ENCODE peak calls at places on chromosomes 2 and 18, in five cellular contexts. One of them, this sample, is unnamed.

GRCh38 chr2:194103941-194104655 is 1552.9 kb upstream of the SLC39A10 start:
- DNase-seq in K562: no peak
- DNase-seq in HepG2: no peak
- DNase-seq in A549: no peak
- DNase-seq in endothelial cell of umbilical vein: no peak
- DNase-seq in this sample: no peak

GRCh38 chr18:59900222-59901128 is 679 bp downstream of the PMAIP1 start:
- DNase-seq in A549: peak; percentile 63
- DNase-seq in K562: peak; percentile 49
- DNase-seq in endothelial cell of umbilical vein: peak; percentile 76
- DNase-seq in HepG2: no peak
- DNase-seq in this sample: peak; percentile 91

GRCh38 chr2:66890286-66890812 is 455.4 kb downstream of the MEIS1 start:
- DNase-seq in A549: no peak
- DNase-seq in K562: no peak
- DNase-seq in endothelial cell of umbilical vein: peak; percentile 24
- DNase-seq in HepG2: no peak
- DNase-seq in this sample: no peak

GRCh38 chr2:108412995-108413726 is 35.4 kb downstream of the SULT1C4 start:
- DNase-seq in HepG2: peak; percentile 85
- DNase-seq in endothelial cell of umbilical vein: no peak
- DNase-seq in A549: peak; percentile 82
- DNase-seq in K562: no peak
- DNase-seq in this sample: no peak

GRCh38 chr2:171287036-171287435 is 126.3 kb upstream of the TLK1 start:
- DNase-seq in K562: no peak
- DNase-seq in HepG2: no peak
- DNase-seq in A549: no peak
- DNase-seq in endothelial cell of umbilical vein: no peak
- DNase-seq in this sample: no peak

GRCh38 chr2:63983986-63984605 is 35.1 kb downstream of the VPS54 start:
- DNase-seq in K562: no peak
- DNase-seq in A549: peak; percentile 23
- DNase-seq in HepG2: peak; percentile 98
- DNase-seq in endothelial cell of umbilical vein: peak; percentile 24
- DNase-seq in this sample: peak; percentile 38

GRCh38 chr18:58535340-58536186 is 93.3 kb downstream of the ALPK2 start:
- DNase-seq in HepG2: no peak
- DNase-seq in endothelial cell of umbilical vein: no peak
- DNase-seq in A549: no peak
- DNase-seq in K562: no peak
- DNase-seq in this sample: peak; percentile 78

GRCh38 chr2:152354069-152354755 is 19.2 kb downstream of the FMNL2 start:
- DNase-seq in HepG2: no peak
- DNase-seq in endothelial cell of umbilical vein: no peak
- DNase-seq in A549: no peak
- DNase-seq in K562: no peak
- DNase-seq in this sample: no peak

GRCh38 chr18:715626-716025 is 3.2 kb upstream of the ENOSF1 start:
- DNase-seq in HepG2: no peak
- DNase-seq in A549: no peak
- DNase-seq in endothelial cell of umbilical vein: peak; percentile 28
- DNase-seq in K562: no peak
- DNase-seq in this sample: no peak

GRCh38 chr2:221389909-221390308 is 182.2 kb downstream of the EPHA4 start:
- DNase-seq in endothelial cell of umbilical vein: no peak
- DNase-seq in K562: no peak
- DNase-seq in HepG2: no peak
- DNase-seq in A549: no peak
- DNase-seq in this sample: no peak

GRCh38 chr2:86446060-86446459 is 4.9 kb downstream of the KDM3A start:
- DNase-seq in HepG2: peak; percentile 21
- DNase-seq in endothelial cell of umbilical vein: no peak
- DNase-seq in K562: no peak
- DNase-seq in A549: no peak
- DNase-seq in this sample: no peak

GRCh38 chr2:199325881-199326280 is 131.9 kb downstream of the SATB2 start:
- DNase-seq in K562: no peak
- DNase-seq in A549: no peak
- DNase-seq in endothelial cell of umbilical vein: no peak
- DNase-seq in HepG2: no peak
- DNase-seq in this sample: no peak

GRCh38 chr2:181810823-181811695 is 80.5 kb upstream of the ITPRID2 start:
- DNase-seq in K562: peak; percentile 62
- DNase-seq in A549: peak; percentile 86
- DNase-seq in HepG2: peak; percentile 74
- DNase-seq in endothelial cell of umbilical vein: peak; percentile 99
- DNase-seq in this sample: peak; percentile 91

GRCh38 chr2:52956766-52957165 is 810.8 kb upstream of the CHAC2 start:
- DNase-seq in K562: no peak
- DNase-seq in A549: no peak
- DNase-seq in endothelial cell of umbilical vein: no peak
- DNase-seq in HepG2: no peak
- DNase-seq in this sample: no peak

GRCh38 chr2:118865106-118865505 is 17.7 kb upstream of the EN1 start:
- DNase-seq in K562: peak; percentile 72
- DNase-seq in endothelial cell of umbilical vein: peak; percentile 55
- DNase-seq in A549: peak; percentile 55
- DNase-seq in HepG2: peak; percentile 56
- DNase-seq in this sample: peak; percentile 62

GRCh38 chr2:105125428-105125827 is 87.6 kb downstream of the MRPS9 start:
- DNase-seq in K562: peak; percentile 54
- DNase-seq in A549: peak; percentile 31
- DNase-seq in HepG2: peak; percentile 12
- DNase-seq in endothelial cell of umbilical vein: no peak
- DNase-seq in this sample: peak; percentile 34

GRCh38 chr18:34772887-34773286 is 62.8 kb downstream of the DTNA start:
- DNase-seq in A549: no peak
- DNase-seq in endothelial cell of umbilical vein: peak; percentile 29
- DNase-seq in HepG2: no peak
- DNase-seq in K562: no peak
- DNase-seq in this sample: peak; percentile 34

GRCh38 chr2:126882736-126883660 is 15.7 kb upstream of the TEX51 start:
- DNase-seq in HepG2: no peak
- DNase-seq in K562: no peak
- DNase-seq in A549: no peak
- DNase-seq in endothelial cell of umbilical vein: no peak
- DNase-seq in this sample: no peak

GRCh38 chr2:197453914-197454398 is 604 bp downstream of the COQ10B start:
- DNase-seq in endothelial cell of umbilical vein: peak; percentile 90
- DNase-seq in HepG2: peak; percentile 92
- DNase-seq in A549: no peak
- DNase-seq in K562: peak; percentile 51
- DNase-seq in this sample: peak; percentile 93

GRCh38 chr2:201854841-201855240 is 48.5 kb downstream of the CDK15 start:
- DNase-seq in HepG2: no peak
- DNase-seq in A549: no peak
- DNase-seq in K562: no peak
- DNase-seq in endothelial cell of umbilical vein: no peak
- DNase-seq in this sample: no peak

GRCh38 chr2:175880-176800 is 87.7 kb downstream of the SH3YL1 start:
- DNase-seq in K562: no peak
- DNase-seq in endothelial cell of umbilical vein: no peak
- DNase-seq in HepG2: peak; percentile 100
- DNase-seq in A549: no peak
- DNase-seq in this sample: no peak

GRCh38 chr2:240839152-240840143 is 19.4 kb upstream of the KIF1A start:
- DNase-seq in endothelial cell of umbilical vein: no peak
- DNase-seq in HepG2: no peak
- DNase-seq in A549: no peak
- DNase-seq in K562: no peak
- DNase-seq in this sample: no peak

GRCh38 chr2:127768775-127769479 is 42.0 kb downstream of the WDR33 start:
- DNase-seq in endothelial cell of umbilical vein: no peak
- DNase-seq in HepG2: no peak
- DNase-seq in K562: no peak
- DNase-seq in A549: no peak
- DNase-seq in this sample: no peak

DNA sequence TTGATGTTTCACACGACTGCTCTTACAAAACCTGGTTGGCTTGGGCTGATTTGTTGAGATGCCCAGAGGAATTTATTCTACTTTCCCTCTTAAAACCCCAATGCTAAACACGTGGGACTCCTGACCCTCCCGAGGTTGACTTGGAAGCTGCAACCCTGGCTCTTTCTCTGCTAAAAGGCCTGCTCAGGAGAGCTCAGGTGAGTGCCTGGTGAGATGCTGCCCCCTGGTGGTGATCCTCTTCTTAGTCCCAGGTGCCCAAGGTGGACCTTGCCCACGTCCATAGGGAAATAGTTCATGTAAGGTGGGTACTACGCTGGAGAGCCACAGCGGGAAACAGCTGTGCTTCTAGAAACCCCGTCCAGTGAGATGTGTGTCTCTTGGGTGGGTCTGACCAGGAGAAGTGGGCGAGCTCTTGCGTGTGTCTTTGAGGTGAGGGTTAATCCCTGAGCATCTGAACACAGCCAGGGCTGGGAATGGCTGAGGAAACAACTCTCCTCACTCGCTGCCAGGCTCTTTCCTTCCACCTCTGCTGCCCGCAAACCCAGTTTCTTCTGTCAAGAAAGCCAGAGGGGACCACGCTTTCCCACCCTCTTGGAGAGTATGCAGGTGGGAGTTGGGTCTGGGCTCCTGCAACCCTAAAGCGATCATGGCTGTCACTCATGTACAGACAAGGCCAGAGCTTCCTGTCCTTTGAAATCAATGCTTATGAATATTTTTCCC is 25.5 kb upstream of the PXDN start:
- DNase-seq in HepG2: peak; percentile 65
- DNase-seq in endothelial cell of umbilical vein: peak; percentile 51
- DNase-seq in A549: peak; percentile 74
- DNase-seq in K562: peak; percentile 71
- DNase-seq in this sample: peak; percentile 65
- TF ChIP-seq MYC in HepG2: no peak
- TF ChIP-seq MYC in endothelial cell of umbilical vein: no peak
- TF ChIP-seq MYC in A549: no peak
- TF ChIP-seq MYC in K562: no peak
- TF ChIP-seq MYC in this sample: no peak

GRCh38 chr2:13550285-13550684 is 833.5 kb downstream of the TRIB2 start:
- DNase-seq in K562: no peak
- DNase-seq in endothelial cell of umbilical vein: no peak
- DNase-seq in HepG2: no peak
- DNase-seq in A549: no peak
- DNase-seq in this sample: no peak
- H3K4me3 ChIP-seq in K562: no peak overlapping the region
- H3K4me3 ChIP-seq in endothelial cell of umbilical vein: no peak overlapping the region
- H3K4me3 ChIP-seq in HepG2: no peak overlapping the region
- H3K4me3 ChIP-seq in A549: no peak overlapping the region
- H3K4me3 ChIP-seq in this sample: no peak overlapping the region

GRCh38 chr18:9901377-9901776 is 12.4 kb upstream of the VAPA start:
- DNase-seq in A549: no peak
- DNase-seq in endothelial cell of umbilical vein: no peak
- DNase-seq in K562: no peak
- DNase-seq in HepG2: no peak
- DNase-seq in this sample: no peak

GRCh38 chr18:9894454-9895068 is 8.8 kb downstream of the TXNDC2 start:
- DNase-seq in K562: no peak
- DNase-seq in endothelial cell of umbilical vein: no peak
- DNase-seq in HepG2: no peak
- DNase-seq in A549: no peak
- DNase-seq in this sample: no peak

GRCh38 chr18:9898792-9899549 is 13.2 kb downstream of the TXNDC2 start:
- DNase-seq in K562: peak; percentile 75
- DNase-seq in endothelial cell of umbilical vein: peak; percentile 15
- DNase-seq in A549: peak; percentile 82
- DNase-seq in HepG2: peak; percentile 75
- DNase-seq in this sample: peak; percentile 92

GRCh38 chr18:9900699-9901098 is 13.1 kb upstream of the VAPA start:
- DNase-seq in A549: no peak
- DNase-seq in HepG2: no peak
- DNase-seq in endothelial cell of umbilical vein: no peak
- DNase-seq in K562: no peak
- DNase-seq in this sample: no peak

DNA sequence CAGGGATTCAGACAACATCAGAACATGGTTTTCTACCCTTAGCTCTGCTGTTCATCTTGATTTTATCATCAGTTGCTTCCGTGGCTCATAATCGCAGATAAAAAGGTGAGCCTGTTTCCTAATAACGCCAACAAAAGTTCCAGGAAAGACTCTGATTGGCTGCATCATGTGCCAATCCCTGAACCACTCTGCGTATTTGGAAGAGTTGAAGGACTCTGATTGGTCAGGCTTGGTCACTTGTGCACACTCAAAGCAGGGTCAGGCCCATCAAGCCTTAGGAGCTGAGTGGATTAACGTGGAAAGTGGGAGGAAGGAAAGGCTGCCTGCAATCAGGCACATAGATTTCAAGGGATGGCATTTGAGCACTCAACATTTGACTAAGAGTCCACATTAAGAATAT is 11.4 kb downstream of the TXNDC2 start:
- DNase-seq in A549: no peak
- DNase-seq in HepG2: no peak
- DNase-seq in K562: peak; percentile 59
- DNase-seq in endothelial cell of umbilical vein: no peak
- DNase-seq in this sample: no peak
- TF ChIP-seq MYC in A549: no peak
- TF ChIP-seq MYC in HepG2: no peak
- TF ChIP-seq MYC in K562: no peak
- TF ChIP-seq MYC in endothelial cell of umbilical vein: no peak
- TF ChIP-seq MYC in this sample: no peak

DNA sequence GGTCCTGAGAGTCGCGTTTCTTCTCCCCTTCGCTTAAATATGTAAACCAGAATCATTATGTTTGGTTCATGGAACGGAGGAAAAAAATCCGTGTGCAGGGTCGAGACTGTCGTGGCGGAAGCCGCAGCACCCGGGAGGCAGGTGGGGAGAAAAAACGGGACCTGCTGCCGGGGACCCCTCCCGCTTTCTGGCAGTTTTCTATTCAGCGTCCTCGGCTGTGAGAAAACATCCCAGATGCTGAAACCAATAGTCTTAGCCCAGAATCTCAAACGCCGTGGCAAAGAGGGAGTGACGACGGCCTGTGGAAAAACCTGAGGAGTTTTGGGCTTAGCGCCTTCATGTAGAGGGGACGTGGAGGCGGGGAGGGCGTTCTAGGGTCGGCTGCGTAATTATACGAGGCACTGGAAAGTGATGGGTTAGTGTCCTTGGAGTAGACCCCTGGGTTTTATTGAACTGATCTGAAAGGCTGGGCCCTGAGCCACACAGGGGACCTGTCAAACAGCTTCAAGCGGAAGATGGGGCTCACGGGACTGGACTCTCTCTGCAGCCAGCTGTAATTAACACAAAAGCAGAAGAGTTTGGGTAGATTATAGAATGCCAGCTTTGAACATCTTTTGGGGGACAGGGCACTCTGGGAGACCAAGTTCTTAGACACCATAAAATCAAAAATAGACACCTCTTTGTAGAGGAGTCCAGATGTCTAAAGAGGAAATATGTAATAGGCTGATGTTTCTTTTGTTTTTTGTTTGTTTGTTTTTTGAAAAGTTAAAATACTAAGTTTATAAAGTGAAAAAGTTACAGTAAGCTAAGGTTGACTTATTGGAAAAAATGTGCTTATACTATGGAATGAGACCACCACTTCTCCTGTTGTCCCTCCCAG is 834 bp upstream of the BUB1 start:
- DNase-seq in HepG2: no peak
- DNase-seq in K562: peak; percentile 32
- DNase-seq in A549: no peak
- DNase-seq in endothelial cell of umbilical vein: peak; percentile 50
- DNase-seq in this sample: peak; percentile 73
- H3K4me3 ChIP-seq in HepG2: peak overlapping the region; percentile 85
- H3K4me3 ChIP-seq in K562: peak overlapping the region; percentile 69
- H3K4me3 ChIP-seq in A549: peak overlapping the region; percentile 87
- H3K4me3 ChIP-seq in endothelial cell of umbilical vein: peak overlapping the region; percentile 88
- H3K4me3 ChIP-seq in this sample: peak overlapping the region; percentile 95